ENCODE peak calls at places on chromosomes 3 and 15, in seven cellular contexts. V, Y, K, G, N, E and H are unnamed samples. For H3K4me1, the result is how much of the 10 kb centered on the place peaks cover.

GRCh38 chr15:62648954-62649353 is 393.6 kb upstream of the TPM1 start:
- DNase-seq in E (no peak), V (no peak), K (peak), N (peak), Y (no peak), G (no peak), H (no peak)

GRCh38 chr3:11059090-11059798 is 66.7 kb downstream of the SLC6A1 start:
- DNase-seq in N (peak), G (no peak), V (peak), K (peak), Y (peak), E (peak), H (peak)

GRCh38 chr15:70447927-70448698 is 315.2 kb downstream of the UACA start:
- DNase-seq in E (no peak), G (peak), N (no peak), Y (no peak), K (peak), V (no peak), H (no peak)

GRCh38 chr3:188827593-188827992 is 344.2 kb upstream of the TPRG1 start:
- DNase-seq in K (peak), G (no peak), Y (no peak), N (no peak), E (no peak), V (peak), H (peak)

GRCh38 chr15:56732135-56732880 is 1.0 kb downstream of the ZNF280D start:
- DNase-seq in N (peak), Y (no peak), E (no peak), V (peak), K (peak), G (no peak), H (peak)

GRCh38 chr3:127573916-127574315 is 16.6 kb downstream of the TPRA1 start:
- DNase-seq in V (no peak), G (no peak), E (no peak), K (no peak), Y (no peak), N (no peak), H (no peak)

GRCh38 chr3:167575000-167575399 is 78.7 kb downstream of the WDR49 start:
- DNase-seq in Y (no peak), K (no peak), V (no peak), N (peak), E (no peak), G (no peak), H (no peak)

GRCh38 chr3:114498779-114499370 is 205.0 kb downstream of the TIGIT start:
- DNase-seq in E (no peak), G (no peak), Y (peak), N (peak), K (peak), V (peak), H (peak)

GRCh38 chr3:53800507-53800906 is 45.7 kb downstream of the CHDH start:
- DNase-seq in N (no peak), G (no peak), V (no peak), K (no peak), Y (no peak), E (no peak), H (no peak)

GRCh38 chr3:14423963-14424362 is 21.6 kb downstream of the SLC6A6 start:
- DNase-seq in E (no peak), V (peak), G (no peak), K (no peak), Y (no peak), N (no peak), H (no peak)

GRCh38 chr3:136277115-136277514 is 27.0 kb downstream of the PCCB start:
- DNase-seq in V (no peak), G (no peak), E (no peak), K (no peak), N (no peak), Y (no peak), H (no peak)

GRCh38 chr3:79491029-79491634 is 276.7 kb downstream of the ROBO1 start:
- DNase-seq in G (no peak), N (no peak), K (peak), Y (no peak), E (no peak), V (no peak), H (no peak)

GRCh38 chr3:42117175-42118008 is 26.2 kb downstream of the TRAK1 start:
- DNase-seq in G (peak), V (peak), Y (no peak), E (peak), K (peak), N (peak), H (peak)

GRCh38 chr3:42120866-42121265 is 29.7 kb downstream of the TRAK1 start:
- DNase-seq in E (no peak), G (no peak), V (peak), Y (no peak), N (no peak), K (no peak), H (no peak)

GRCh38 chr3:42118762-42119361 is 27.7 kb downstream of the TRAK1 start:
- DNase-seq in V (peak), N (peak), G (no peak), E (no peak), Y (no peak), K (peak), H (peak)

GRCh38 chr3:42122261-42123011 is 31.3 kb downstream of the TRAK1 start:
- DNase-seq in Y (no peak), G (no peak), V (no peak), K (no peak), N (no peak), E (no peak), H (peak)

DNA sequence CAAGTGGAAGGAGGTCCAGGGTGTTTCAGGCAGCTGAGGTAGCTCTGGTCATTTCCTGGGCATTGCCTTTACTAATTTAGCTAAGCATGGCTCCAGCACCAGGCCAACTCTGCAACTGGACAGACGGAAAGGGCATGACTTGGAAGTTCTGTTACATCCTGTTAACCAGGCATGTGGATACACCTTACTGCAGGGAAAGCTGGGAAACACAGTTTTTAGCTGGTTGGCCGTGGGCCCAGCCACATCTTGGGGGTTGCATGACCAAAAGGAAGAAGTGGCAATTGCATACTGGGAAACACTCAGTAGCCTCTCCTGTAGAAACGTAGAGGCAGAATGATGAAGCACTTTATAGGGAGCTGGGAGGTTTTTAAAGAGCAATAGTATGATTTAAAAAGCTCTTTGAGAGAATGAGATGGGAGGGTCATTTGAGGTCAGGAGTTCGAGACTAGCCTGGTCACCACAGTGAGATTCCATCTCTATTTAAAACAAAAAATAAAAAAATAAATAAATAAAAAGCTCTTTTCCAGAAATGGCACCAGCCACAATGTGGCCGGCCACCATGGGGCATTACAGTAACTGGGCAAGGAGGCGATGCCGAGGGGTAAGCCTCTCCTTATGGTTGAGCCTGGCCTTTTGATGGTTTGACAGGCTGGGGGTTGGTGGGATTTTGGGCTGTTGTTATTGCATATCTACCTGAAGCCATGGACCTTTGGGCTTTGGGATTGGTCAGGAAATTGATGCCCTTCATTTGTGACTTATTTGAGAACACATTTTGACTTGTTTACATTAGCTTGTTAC is 28.6 kb downstream of the TRAK1 start:
- DNase-seq in G (no peak), V (no peak), N (no peak), E (no peak), Y (peak), K (peak), H (no peak)
- H3K4me1 ChIP-seq in G (half or more), V (under half), N (under half), E (under half), Y (under half), K (under half), H (under half)

DNA sequence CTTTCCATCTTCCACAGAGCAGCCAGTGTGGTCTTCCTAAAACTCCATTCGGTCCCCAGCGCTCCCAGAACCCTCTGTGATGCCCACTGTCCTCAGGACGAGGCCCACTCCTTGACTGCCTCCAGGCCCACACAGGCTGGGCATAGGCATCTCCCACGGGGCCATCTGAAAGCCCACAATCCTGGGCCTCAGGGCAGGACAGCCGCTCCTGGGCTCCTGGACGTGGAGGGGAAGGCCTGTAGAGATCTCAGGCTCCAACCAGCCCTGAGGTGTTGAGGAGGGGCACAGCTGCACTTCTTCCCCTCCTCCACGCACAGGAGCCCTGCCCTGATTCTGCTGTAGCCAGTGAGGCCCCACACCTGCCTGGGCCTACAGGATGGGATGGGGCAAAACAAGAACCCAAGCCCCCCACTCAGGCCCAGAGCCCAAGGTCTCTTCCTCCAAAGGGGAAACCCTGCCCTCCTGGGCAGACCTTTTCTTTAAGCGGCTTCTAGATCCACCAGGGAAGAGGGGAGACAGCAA is 26.0 kb downstream of the SHISA5 start:
- DNase-seq in V (no peak), E (no peak), N (no peak), G (no peak), Y (no peak), K (no peak), H (no peak)
- H3K4me3 ChIP-seq in V (no peak), E (no peak), N (no peak), G (no peak), Y (no peak), K (no peak), H (no peak)

DNA sequence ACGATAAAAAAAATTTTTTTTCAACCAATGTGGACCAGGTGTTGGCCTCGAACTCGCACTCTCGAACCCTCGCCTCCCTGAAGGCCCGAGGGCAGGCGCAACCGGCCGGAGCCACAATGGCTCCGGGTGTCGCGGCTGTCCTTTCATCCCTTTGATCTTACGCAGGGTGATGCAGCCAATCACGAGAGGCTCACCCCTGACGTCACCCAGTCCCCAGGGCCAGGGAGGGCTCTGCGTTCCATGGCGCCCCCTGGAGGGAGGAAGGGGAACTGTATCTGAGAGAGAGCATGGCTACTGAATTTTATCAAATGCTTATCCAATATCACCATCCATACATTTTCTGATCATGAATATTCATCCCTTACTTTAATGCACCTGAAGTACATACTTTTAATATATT is 15.4 kb upstream of the GMNC start:
- DNase-seq in K (no peak), E (no peak), N (no peak), Y (no peak), G (no peak), V (no peak), H (peak)
- TF ChIP-seq CTCF in K (peak), E (no peak), N (peak), Y (no peak), G (peak), V (no peak), H (peak)

GRCh38 chr3:117272876-117273523 is 563.4 kb downstream of the TUSC7 start:
- DNase-seq in E (no peak), G (no peak), V (no peak), K (no peak), Y (no peak), N (no peak), H (no peak)
- H3K4me1 ChIP-seq in E (under half), G (under half), V (under half), K (under half), Y (under half), N (under half), H (under half)

GRCh38 chr3:46986055-46986730 is 6.7 kb downstream of the NBEAL2 start:
- DNase-seq in N (no peak), E (no peak), G (peak), V (no peak), Y (no peak), K (no peak), H (no peak)
- H3K4me3 ChIP-seq in N (no peak), E (no peak), G (no peak), V (no peak), Y (no peak), K (no peak), H (no peak)

GRCh38 chr3:187295635-187296034 is 4.1 kb upstream of the MASP1 start:
- DNase-seq in E (no peak), N (no peak), V (no peak), Y (no peak), G (no peak), K (no peak), H (peak)
- TF ChIP-seq CTCF in E (no peak), N (peak), V (peak), Y (no peak), G (no peak), K (peak), H (peak)

DNA sequence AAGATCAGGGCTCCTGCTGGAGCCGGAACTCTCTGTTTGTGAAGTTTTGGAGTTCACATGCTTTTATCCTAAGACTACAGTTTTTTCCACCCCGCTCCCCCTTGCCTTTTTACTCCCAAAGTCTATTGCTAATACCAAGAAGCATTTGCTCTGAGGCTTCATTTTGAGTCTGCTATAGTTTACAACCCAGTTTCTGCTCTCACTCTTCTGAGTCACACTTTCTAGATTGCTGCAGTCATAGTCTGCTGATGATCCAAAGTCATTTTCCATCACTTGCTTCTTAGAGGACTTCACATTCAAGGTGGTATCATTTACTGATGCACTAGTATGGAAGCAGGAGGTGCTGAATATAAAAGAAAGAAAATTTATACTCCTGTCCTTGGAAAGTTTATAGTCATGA is 937.4 kb downstream of the IGSF11 start:
- DNase-seq in Y (no peak), K (no peak), V (peak), G (no peak), E (no peak), N (no peak), H (no peak)
- H3K4me1 ChIP-seq in Y (under half), K (under half), V (under half), G (under half), E (under half), N (under half), H (under half)

GRCh38 chr15:89776274-89777072 is at the start of gene MESP2:
- DNase-seq in V (peak), Y (peak), K (peak), N (peak), G (peak), E (peak), H (peak)

GRCh38 chr15:89774492-89774891 is 1.6 kb upstream of the MESP2 start:
- DNase-seq in K (no peak), Y (no peak), E (no peak), V (no peak), N (no peak), G (no peak), H (no peak)

GRCh38 chr15:89777073-89777820 is 1.1 kb downstream of the MESP2 start:
- DNase-seq in V (no peak), G (no peak), K (no peak), N (no peak), Y (no peak), E (no peak), H (no peak)

GRCh38 chr15:89777821-89778380 is 1.8 kb downstream of the MESP2 start:
- DNase-seq in E (no peak), V (no peak), N (no peak), Y (no peak), K (no peak), G (no peak), H (no peak)

DNA sequence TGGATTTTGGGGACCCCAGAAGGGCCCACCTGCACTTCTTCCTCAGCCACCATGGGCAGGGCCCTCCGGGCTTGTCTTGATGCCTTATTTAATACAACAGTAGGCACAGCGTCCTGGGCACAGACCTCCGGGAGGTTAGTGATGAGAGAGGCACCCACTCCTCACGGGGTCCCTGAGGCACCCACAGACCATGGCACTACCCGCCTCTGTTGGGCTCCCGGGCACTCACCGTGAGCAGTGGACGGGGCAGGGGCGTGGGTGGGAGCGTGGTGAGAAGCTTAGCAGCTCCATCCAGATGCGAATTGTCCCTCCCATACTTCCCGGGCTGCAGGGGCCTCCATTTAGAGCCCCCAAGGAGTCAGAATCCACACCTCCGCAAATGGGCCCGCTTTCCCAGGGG is 317 bp upstream of the MESP2 start:
- DNase-seq in E (no peak), G (no peak), K (no peak), Y (no peak), N (no peak), V (no peak), H (no peak)
- H3K4me3 ChIP-seq in E (peak), G (peak), K (no peak), Y (no peak), N (no peak), V (no peak), H (peak)